ENCODE peak calls at places on chromosomes 11 and 22, in ten cellular contexts. L, D, X, Y, T, O, H, K, G and M are unnamed samples.

GRCh38 chr11:44548032-44548695 is 17.3 kb upstream of the CD82 start:
- DNase-seq in Y (no peak), H (no peak), T (no peak), X (no peak), D (no peak), O (no peak), G (no peak), L (no peak), K (no peak), M (no peak)

GRCh38 chr22:26579331-26579886 is 10.5 kb downstream of the TPST2 start:
- DNase-seq in L (no peak), H (no peak), K (no peak), T (no peak), D (no peak), Y (peak; percentile 77), X (no peak), G (peak; percentile 42), O (no peak), M (no peak)

GRCh38 chr22:49320714-49321476 is 506.8 kb downstream of the BRD1 start:
- DNase-seq in T (no peak), D (no peak), H (no peak), G (no peak), Y (no peak), K (no peak), O (peak; percentile 39), X (no peak), L (no peak), M (no peak)

GRCh38 chr11:36455658-36456111 is 54.4 kb downstream of the TRAF6 start:
- DNase-seq in O (peak; percentile 74), X (no peak), Y (no peak), T (peak; percentile 27), L (peak; percentile 78), K (peak; percentile 96), H (peak; percentile 59), G (peak; percentile 85), D (no peak), M (no peak)

GRCh38 chr11:32400196-32400595 is 35.1 kb downstream of the WT1 start:
- DNase-seq in Y (no peak), H (no peak), G (no peak), K (no peak), X (no peak), L (no peak), D (no peak), T (no peak), O (no peak), M (no peak)

GRCh38 chr11:67053896-67054850 is 2.5 kb upstream of the RHOD start:
- DNase-seq in O (no peak), X (no peak), K (peak; percentile 76), Y (peak; percentile 81), L (no peak), H (peak; percentile 42), G (peak; percentile 70), D (peak; percentile 33), T (peak; percentile 68), M (peak; percentile 52)

GRCh38 chr11:106101797-106102196 is 24.3 kb downstream of the AASDHPPT start:
- DNase-seq in T (no peak), X (no peak), H (no peak), L (peak; percentile 65), D (no peak), G (no peak), K (peak; percentile 22), O (no peak), Y (no peak), M (no peak)

GRCh38 chr11:61195710-61196109 is 7.6 kb upstream of the PGA3 start:
- DNase-seq in G (no peak), Y (no peak), K (no peak), X (no peak), D (no peak), L (no peak), T (no peak), O (no peak), H (no peak), M (no peak)

GRCh38 chr11:44766972-44767278 is 40.2 kb downstream of the TSPAN18 start:
- DNase-seq in Y (no peak), G (no peak), D (no peak), O (peak; percentile 6), T (no peak), K (no peak), L (no peak), X (no peak), H (no peak), M (no peak)

GRCh38 chr22:31272522-31273446 is 19.5 kb downstream of the PIK3IP1 start:
- DNase-seq in Y (peak; percentile 42), H (peak; percentile 42), T (peak; percentile 64), D (no peak), K (peak; percentile 86), X (no peak), L (peak; percentile 28), O (peak; percentile 76), G (no peak), M (peak; percentile 47)